ENCODE peak calls at places on chromosomes 5 and 9, in six cellular contexts. Q is aorta; S is naive thymus-derived CD4-positive, alpha-beta T cell; T is right lobe of liver; X is effector memory CD4-positive, alpha-beta T cell; C is cardiac muscle cell. Z is an unnamed sample.

GRCh38 chr9:74721696-74722660 is 165.7 kb downstream of the TRPM6 start:
- DNase-seq in Q (no peak), S (no peak), T (no peak), X (no peak), C (no peak), Z (no peak)

GRCh38 chr5:80554646-80555045 is 15.4 kb downstream of the ANKRD34B start:
- DNase-seq in Q (no peak), S (no peak), T (no peak), X (no peak), C (no peak), Z (no peak)

GRCh38 chr9:4596165-4596922 is 65.8 kb upstream of the PLPP6 start:
- DNase-seq in Q (no peak), S (no peak), T (peak), X (peak), C (no peak), Z (peak)

GRCh38 chr5:23721336-23721735 is 213.9 kb downstream of the PRDM9 start:
- DNase-seq in Q (no peak), S (no peak), T (no peak), X (no peak), C (no peak), Z (no peak)

GRCh38 chr5:68265822-68266395 is 50.4 kb downstream of the PIK3R1 start:
- DNase-seq in Q (no peak), S (no peak), T (no peak), X (no peak), C (peak), Z (no peak)

GRCh38 chr9:115992834-115993233 is 160.8 kb upstream of the PAPPA start:
- DNase-seq in Q (no peak), S (no peak), T (no peak), X (no peak), C (no peak), Z (no peak)

GRCh38 chr9:130780865-130781504 is 54.1 kb upstream of the ABL1 start:
- DNase-seq in Q (peak), S (no peak), T (no peak), X (no peak), C (peak), Z (no peak)

GRCh38 chr5:84260140-84260539 is 124.5 kb downstream of the EDIL3 start:
- DNase-seq in Q (no peak), S (no peak), T (no peak), X (no peak), C (no peak), Z (no peak)

GRCh38 chr9:133585481-133586367 is 23.5 kb downstream of the FAM163B start:
- DNase-seq in Q (no peak), S (no peak), T (no peak), X (no peak), C (no peak), Z (no peak)

GRCh38 chr5:122741681-122742080 is 33.2 kb upstream of the SNX2 start:
- DNase-seq in Q (no peak), S (no peak), T (no peak), X (no peak), C (no peak), Z (no peak)

GRCh38 chr9:69932901-69933300 is 110.7 kb upstream of the MAMDC2 start:
- DNase-seq in Q (no peak), S (no peak), T (no peak), X (no peak), C (peak), Z (no peak)

GRCh38 chr5:113371788-113372196 is 63.0 kb downstream of the TSSK1B start:
- DNase-seq in Q (no peak), S (no peak), T (no peak), X (no peak), C (peak), Z (no peak)

GRCh38 chr5:74622944-74623343 is 17.6 kb downstream of the ENC1 start:
- DNase-seq in Q (no peak), S (no peak), T (no peak), X (no peak), C (no peak), Z (no peak)

GRCh38 chr9:22008662-22009562 is at the start of gene CDKN2B:
- DNase-seq in Q (peak), S (peak), T (peak), X (peak), C (peak), Z (peak)

GRCh38 chr5:1883925-1884637 is 1.4 kb upstream of the IRX4 start:
- DNase-seq in Q (peak), S (no peak), T (peak), X (no peak), C (no peak), Z (no peak)

GRCh38 chr9:92543972-92544371 is 8.2 kb upstream of the ECM2 start:
- DNase-seq in Q (no peak), S (no peak), T (no peak), X (no peak), C (no peak), Z (no peak)

GRCh38 chr9:33129251-33129885 is 37.8 kb downstream of the B4GALT1 start:
- DNase-seq in Q (no peak), S (no peak), T (no peak), X (no peak), C (no peak), Z (no peak)

GRCh38 chr5:142475102-142475501 is 150.3 kb upstream of the SPRY4 start:
- DNase-seq in Q (no peak), S (no peak), T (no peak), X (no peak), C (no peak), Z (no peak)

GRCh38 chr5:16922430-16922829 is 13.7 kb downstream of the MYO10 start:
- DNase-seq in Q (no peak), S (no peak), T (no peak), X (no peak), C (no peak), Z (no peak)

DNA sequence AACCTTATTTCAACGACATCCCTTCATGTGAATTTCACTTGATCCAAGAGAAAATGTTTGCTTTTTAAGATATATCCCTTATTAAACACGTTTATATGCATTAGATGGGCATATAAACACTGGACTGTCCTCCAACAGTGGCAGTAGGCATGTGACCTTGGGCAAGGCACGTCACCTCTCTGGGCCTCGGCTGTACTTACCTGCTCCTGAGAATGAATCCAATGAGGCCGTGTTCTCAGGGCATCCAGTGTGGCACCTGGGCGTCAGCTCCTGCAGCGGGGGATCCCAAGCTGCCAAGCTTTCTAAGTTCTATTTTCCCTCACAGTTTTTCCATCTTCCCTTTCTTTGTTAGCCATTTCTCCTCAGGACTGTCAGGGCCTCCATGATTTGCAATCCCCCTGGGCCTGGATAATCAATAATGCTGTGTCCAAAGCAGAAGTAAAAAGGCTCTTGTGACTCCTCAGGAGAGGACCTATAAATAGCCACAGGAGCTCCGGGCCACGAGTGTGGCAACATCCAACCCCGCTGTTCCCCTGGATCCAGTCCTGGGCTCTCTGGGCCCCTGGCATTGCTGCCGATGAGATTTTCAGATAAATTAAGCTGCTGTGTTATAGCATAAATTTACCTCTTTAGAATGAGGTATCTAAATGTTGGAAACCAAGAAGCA is 76.9 kb downstream of the PTPN3 start:
- DNase-seq in Q (no peak), S (no peak), T (no peak), X (no peak), C (no peak), Z (no peak)
- H3K4me3 ChIP-seq in Q (no peak), S (no peak), T (no peak), X (no peak), C (no peak), Z (no peak)

DNA sequence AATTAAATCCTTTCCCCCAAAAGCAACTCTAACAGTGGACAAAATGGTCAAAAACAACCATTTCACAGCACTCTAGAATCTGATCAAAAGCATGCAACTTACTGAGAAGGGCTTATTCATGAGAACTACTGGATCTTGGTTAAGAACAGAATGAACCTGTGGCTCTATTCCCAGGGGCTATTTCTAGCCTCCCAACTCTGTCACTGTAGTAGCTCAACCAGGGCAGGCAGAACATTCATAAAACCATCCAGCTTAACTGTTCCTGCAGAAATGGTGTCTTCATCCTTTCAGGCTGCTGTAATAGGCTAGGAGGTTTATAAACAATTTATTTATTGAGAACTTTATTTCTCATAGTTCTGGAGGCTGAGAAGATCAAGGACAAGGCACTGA is 238.7 kb upstream of the FBXL7 start:
- DNase-seq in Q (no peak), S (no peak), T (no peak), X (no peak), C (no peak), Z (no peak)
- H3K27ac ChIP-seq in Q (peak), S (no peak), T (no peak), X (no peak), C (no peak), Z (no peak)

DNA sequence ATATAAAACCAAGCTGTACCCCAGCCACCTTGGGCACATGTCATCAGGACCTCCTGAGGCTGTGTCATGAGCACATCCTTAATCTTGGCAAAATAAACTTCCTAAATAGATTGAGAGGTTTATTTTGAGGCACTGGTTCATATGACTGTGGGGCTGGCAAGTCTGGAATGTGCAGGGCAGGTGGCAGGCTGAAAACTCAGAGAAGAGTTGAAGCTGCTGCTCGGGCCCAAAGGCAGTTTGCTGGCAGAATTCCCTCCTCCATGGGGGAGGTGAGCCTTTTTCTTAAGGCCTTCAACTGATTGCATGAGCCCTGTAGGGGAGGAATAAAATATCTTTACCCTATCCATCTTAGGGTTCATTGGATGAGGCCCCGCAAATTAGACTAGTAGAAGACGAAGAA is 72.2 kb upstream of the CDK20 start:
- DNase-seq in Q (no peak), S (no peak), T (no peak), X (no peak), C (no peak), Z (no peak)
- H3K4me3 ChIP-seq in Q (no peak), S (no peak), T (no peak), X (no peak), C (no peak), Z (no peak)

DNA sequence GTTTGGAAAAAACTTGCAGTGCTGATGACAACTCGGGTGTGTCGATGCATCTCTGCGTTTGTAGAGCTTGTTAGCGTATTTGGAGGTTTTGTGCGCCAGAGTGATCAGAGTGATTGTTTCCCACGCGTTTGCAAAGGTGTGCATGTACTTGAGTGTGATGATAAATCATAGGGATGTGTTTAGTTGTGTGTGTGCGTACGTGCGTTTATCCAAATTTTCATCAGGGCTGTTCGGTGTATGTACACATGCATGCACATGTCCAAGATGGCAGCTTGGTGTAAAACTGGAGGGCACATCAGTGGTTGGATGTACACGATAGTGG is 248 bp upstream of the C1QTNF2 start:
- DNase-seq in Q (no peak), S (no peak), T (no peak), X (no peak), C (no peak), Z (no peak)
- H3K27ac ChIP-seq in Q (no peak), S (no peak), T (no peak), X (no peak), C (no peak), Z (no peak)

Z was measured in CD8-positive, alpha-beta T cell.